ENCODE peak calls at places on chromosomes 13 and 19, in eight cellular contexts. D is neural progenitor cell, Q is H9, L is HepG2, C is neuronal stem cell, W is H1, U is mammary epithelial cell, Z is Karpas-422. K is an unnamed sample.
A peak's percentile ranks its signal among the peaks of the same experiment; 100 is the strongest.

GRCh38 chr13:73107459-73107858 is 48.7 kb downstream of the KLF5 start:
- DNase-seq in Q (no peak), L (no peak), C (no peak), W (no peak), Z (no peak), U (no peak), D (peak; percentile 13), K (no peak)

GRCh38 chr19:45496349-45496953 is 396 bp downstream of the RTN2 start:
- DNase-seq in Q (peak; percentile 82), U (no peak), Z (peak; percentile 70), D (peak; percentile 90), L (no peak), W (peak; percentile 91), C (peak; percentile 72), K (no peak)

GRCh38 chr13:36981156-36981743 is 17.9 kb downstream of the ALG5 start:
- DNase-seq in Z (peak; percentile 77), D (peak; percentile 46), C (no peak), U (peak; percentile 11), L (peak; percentile 45), W (no peak), Q (no peak), K (peak; percentile 76)

GRCh38 chr19:39083983-39084731 is at the start of gene ACP7:
- DNase-seq in L (no peak), U (no peak), C (no peak), Q (no peak), W (peak; percentile 71), Z (no peak), D (peak; percentile 40), K (no peak)

GRCh38 chr13:79779761-79780160 is 298.8 kb downstream of the NDFIP2 start:
- DNase-seq in U (peak; percentile 82), C (peak; percentile 24), Z (no peak), D (peak; percentile 72), L (peak; percentile 12), Q (no peak), W (no peak), K (no peak)

GRCh38 chr13:43307921-43308433 is 284.6 kb downstream of the DNAJC15 start:
- DNase-seq in Z (peak; percentile 50), C (no peak), W (no peak), L (peak; percentile 86), Q (no peak), U (peak; percentile 34), D (no peak), K (peak; percentile 54)

GRCh38 chr19:45166723-45167252 is 6.0 kb upstream of the NKPD1 start:
- DNase-seq in U (peak; percentile 32), L (peak; percentile 76), D (no peak), C (no peak), Z (no peak), Q (peak; percentile 55), W (no peak), K (no peak)

GRCh38 chr13:100235311-100235901 is 146.5 kb downstream of the PCCA start:
- DNase-seq in L (peak; percentile 60), Q (no peak), D (peak; percentile 59), W (no peak), U (peak; percentile 28), Z (peak; percentile 84), C (peak; percentile 20), K (peak; percentile 15)

GRCh38 chr19:49217382-49217781 is 59.8 kb downstream of the TRPM4 start:
- DNase-seq in U (no peak), L (no peak), Z (no peak), D (no peak), Q (no peak), W (no peak), C (no peak), K (no peak)

GRCh38 chr19:56170261-56170660 is 5.5 kb upstream of the GALP start:
- DNase-seq in D (no peak), Z (no peak), U (peak; percentile 75), L (peak; percentile 86), C (no peak), W (no peak), Q (no peak), K (no peak)

GRCh38 chr13:60463787-60464186 is 66.8 kb downstream of the TDRD3 start:
- DNase-seq in D (no peak), Z (no peak), U (no peak), C (no peak), W (no peak), L (no peak), Q (no peak), K (no peak)

GRCh38 chr19:7904074-7905020 is 670 bp downstream of the MAP2K7 start:
- DNase-seq in Q (no peak), W (no peak), D (peak; percentile 66), C (no peak), U (no peak), Z (peak; percentile 75), L (no peak), K (peak; percentile 64)

GRCh38 chr13:50421457-50422130 is 406.4 kb downstream of the KCNRG start:
- DNase-seq in D (no peak), W (no peak), L (no peak), Q (no peak), U (peak; percentile 51), Z (peak; percentile 54), C (no peak), K (no peak)

GRCh38 chr19:3358919-3359849 is 7.2 kb upstream of the NFIC start:
- DNase-seq in W (no peak), U (no peak), L (no peak), D (peak; percentile 60), Z (peak; percentile 69), C (no peak), Q (no peak), K (peak; percentile 28)

GRCh38 chr13:99218545-99218944 is 17.9 kb downstream of the UBAC2 start:
- DNase-seq in Q (no peak), C (no peak), D (peak; percentile 21), Z (no peak), U (no peak), W (no peak), L (no peak), K (no peak)

GRCh38 chr19:53882391-53883050 is 524 bp downstream of the PRKCG start:
- DNase-seq in L (no peak), U (no peak), Z (no peak), W (peak; percentile 63), Q (no peak), D (no peak), C (no peak), K (no peak)

GRCh38 chr13:32117696-32118095 is 86.1 kb downstream of the FRY start:
- DNase-seq in L (no peak), U (no peak), Q (no peak), D (no peak), Z (no peak), C (no peak), W (no peak), K (no peak)

GRCh38 chr19:16319466-16319865 is 5.2 kb upstream of the KLF2 start:
- DNase-seq in Q (no peak), U (no peak), L (no peak), C (no peak), W (no peak), Z (no peak), D (no peak), K (peak; percentile 30)

GRCh38 chr13:46113596-46113995 is 8.8 kb upstream of the CPB2 start:
- DNase-seq in L (no peak), Z (no peak), D (no peak), Q (no peak), U (peak; percentile 17), C (no peak), W (no peak), K (no peak)
- H2AFZ ChIP-seq in L (no peak overlapping the region), Z (no peak overlapping the region), D (no peak overlapping the region), Q (no peak overlapping the region), U (no peak overlapping the region), C (no peak overlapping the region), W (no peak overlapping the region), K (no peak overlapping the region)

DNA sequence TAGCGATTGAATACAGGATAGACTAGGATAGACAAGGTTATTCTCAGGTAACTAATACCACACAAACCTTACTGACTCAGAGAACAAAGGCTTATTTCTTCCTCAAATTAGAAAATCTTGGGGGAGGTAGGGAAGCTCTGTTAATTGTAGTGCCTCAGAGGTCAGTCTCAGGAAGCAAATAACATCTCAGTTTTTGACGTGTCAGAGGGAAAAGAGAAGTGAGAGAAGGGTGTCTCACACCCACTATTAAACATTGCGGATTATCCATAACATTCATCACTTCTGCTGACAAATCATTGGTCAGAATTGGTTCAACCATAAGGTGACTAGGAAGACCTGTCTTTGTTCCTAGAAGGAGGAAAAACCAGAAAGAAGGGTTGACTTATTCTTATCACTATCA is 579.4 kb upstream of the MIR17HG start:
- DNase-seq in C (no peak), Q (no peak), D (no peak), W (no peak), U (no peak), Z (no peak), L (no peak), K (no peak)
- H2AFZ ChIP-seq in C (no peak overlapping the region), Q (no peak overlapping the region), D (peak overlapping the region; percentile 35), W (no peak overlapping the region), U (no peak overlapping the region), Z (no peak overlapping the region), L (no peak overlapping the region), K (no peak overlapping the region)

GRCh38 chr13:104683789-104684188 is 1617.6 kb upstream of the SLC10A2 start:
- DNase-seq in L (no peak), C (no peak), Q (no peak), W (no peak), U (no peak), D (peak; percentile 14), Z (no peak), K (no peak)

GRCh38 chr13:104678161-104678560 is 1611.9 kb upstream of the SLC10A2 start:
- DNase-seq in D (no peak), W (no peak), Q (no peak), L (no peak), U (no peak), C (no peak), Z (no peak), K (no peak)
- H2AFZ ChIP-seq in D (no peak overlapping the region), W (no peak overlapping the region), Q (no peak overlapping the region), L (no peak overlapping the region), U (no peak overlapping the region), C (no peak overlapping the region), Z (no peak overlapping the region), K (no peak overlapping the region)

GRCh38 chr13:97522243-97522642 is 88.3 kb downstream of the RAP2A start:
- DNase-seq in Z (no peak), D (no peak), W (no peak), Q (no peak), L (peak; percentile 85), C (no peak), U (no peak), K (no peak)
- H2AFZ ChIP-seq in Z (no peak overlapping the region), D (no peak overlapping the region), W (no peak overlapping the region), Q (no peak overlapping the region), L (no peak overlapping the region), C (no peak overlapping the region), U (no peak overlapping the region), K (no peak overlapping the region)